ENCODE peak calls at places on chromosomes 13 and 19, in six cellular contexts. One of them, this sample, is unnamed.

GRCh38 chr19:47275866-47276461 is 1.3 kb downstream of the INAFM1 start:
- DNase-seq in H9: no peak
- DNase-seq in neuronal stem cell: no peak
- DNase-seq in IMR-90: peak
- DNase-seq in trophoblast cell: no peak
- DNase-seq in H1: no peak
- DNase-seq in this sample: peak

GRCh38 chr19:50515168-50515561 is 1.5 kb upstream of the ASPDH start:
- DNase-seq in IMR-90: no peak
- DNase-seq in neuronal stem cell: no peak
- DNase-seq in trophoblast cell: no peak
- DNase-seq in H9: no peak
- DNase-seq in H1: no peak
- DNase-seq in this sample: no peak

GRCh38 chr13:98068511-98068910 is 74.4 kb upstream of the FARP1 start:
- DNase-seq in H9: no peak
- DNase-seq in neuronal stem cell: no peak
- DNase-seq in IMR-90: no peak
- DNase-seq in H1: no peak
- DNase-seq in trophoblast cell: peak
- DNase-seq in this sample: no peak

GRCh38 chr13:23899555-23899954 is 2.3 kb upstream of the C1QTNF9B start:
- DNase-seq in H9: no peak
- DNase-seq in IMR-90: peak
- DNase-seq in trophoblast cell: peak
- DNase-seq in neuronal stem cell: no peak
- DNase-seq in H1: no peak
- DNase-seq in this sample: peak

GRCh38 chr13:101875717-101876393 is 423.4 kb downstream of the ITGBL1 start:
- DNase-seq in trophoblast cell: peak
- DNase-seq in H1: no peak
- DNase-seq in H9: no peak
- DNase-seq in IMR-90: peak
- DNase-seq in neuronal stem cell: no peak
- DNase-seq in this sample: peak

GRCh38 chr13:58302349-58302748 is 670.8 kb downstream of the PCDH17 start:
- DNase-seq in neuronal stem cell: no peak
- DNase-seq in IMR-90: no peak
- DNase-seq in trophoblast cell: no peak
- DNase-seq in H1: no peak
- DNase-seq in H9: no peak
- DNase-seq in this sample: no peak

GRCh38 chr13:25752957-25753540 is 298.8 kb downstream of the SHISA2 start:
- DNase-seq in H9: no peak
- DNase-seq in IMR-90: peak
- DNase-seq in trophoblast cell: no peak
- DNase-seq in neuronal stem cell: no peak
- DNase-seq in H1: no peak
- DNase-seq in this sample: peak

GRCh38 chr13:26656919-26657318 is 99.4 kb downstream of the WASF3 start:
- DNase-seq in H9: no peak
- DNase-seq in neuronal stem cell: peak
- DNase-seq in IMR-90: peak
- DNase-seq in H1: no peak
- DNase-seq in trophoblast cell: peak
- DNase-seq in this sample: peak

GRCh38 chr19:2428027-2428690 is 773 bp upstream of the TIMM13 start:
- DNase-seq in neuronal stem cell: no peak
- DNase-seq in IMR-90: peak
- DNase-seq in trophoblast cell: peak
- DNase-seq in H1: no peak
- DNase-seq in H9: peak
- DNase-seq in this sample: no peak

GRCh38 chr13:47251771-47252170 is 354.9 kb upstream of the HTR2A start:
- DNase-seq in trophoblast cell: no peak
- DNase-seq in IMR-90: no peak
- DNase-seq in H1: no peak
- DNase-seq in neuronal stem cell: no peak
- DNase-seq in H9: no peak
- DNase-seq in this sample: no peak

GRCh38 chr19:18436651-18437478 is 1.1 kb downstream of the ISYNA1 start:
- DNase-seq in neuronal stem cell: peak
- DNase-seq in IMR-90: peak
- DNase-seq in H1: no peak
- DNase-seq in H9: peak
- DNase-seq in trophoblast cell: peak
- DNase-seq in this sample: peak

GRCh38 chr13:27038323-27038722 is 133.3 kb downstream of the USP12 start:
- DNase-seq in neuronal stem cell: no peak
- DNase-seq in IMR-90: peak
- DNase-seq in H9: no peak
- DNase-seq in H1: no peak
- DNase-seq in trophoblast cell: peak
- DNase-seq in this sample: peak

GRCh38 chr13:33229446-33230177 is 55.9 kb downstream of the STARD13 start:
- DNase-seq in trophoblast cell: no peak
- DNase-seq in IMR-90: no peak
- DNase-seq in H1: no peak
- DNase-seq in neuronal stem cell: no peak
- DNase-seq in H9: no peak
- DNase-seq in this sample: peak

GRCh38 chr19:13156968-13157882 is 7.0 kb downstream of the IER2 start:
- DNase-seq in H9: no peak
- DNase-seq in neuronal stem cell: no peak
- DNase-seq in H1: no peak
- DNase-seq in trophoblast cell: peak
- DNase-seq in IMR-90: no peak
- DNase-seq in this sample: peak

GRCh38 chr13:30791354-30791921 is 56.1 kb downstream of the ALOX5AP start:
- DNase-seq in H1: no peak
- DNase-seq in neuronal stem cell: no peak
- DNase-seq in H9: no peak
- DNase-seq in trophoblast cell: no peak
- DNase-seq in IMR-90: peak
- DNase-seq in this sample: no peak

GRCh38 chr13:98839826-98840769 is 87.6 kb upstream of the SLC15A1 start:
- DNase-seq in neuronal stem cell: peak
- DNase-seq in trophoblast cell: peak
- DNase-seq in H1: peak
- DNase-seq in H9: peak
- DNase-seq in IMR-90: peak
- DNase-seq in this sample: peak

GRCh38 chr19:12974301-12975220 is 5.2 kb downstream of the DAND5 start:
- DNase-seq in trophoblast cell: no peak
- DNase-seq in H9: no peak
- DNase-seq in H1: no peak
- DNase-seq in neuronal stem cell: no peak
- DNase-seq in IMR-90: no peak
- DNase-seq in this sample: no peak

GRCh38 chr19:5170329-5170745 is 170.3 kb downstream of the PTPRS start:
- DNase-seq in IMR-90: no peak
- DNase-seq in neuronal stem cell: no peak
- DNase-seq in H9: peak
- DNase-seq in H1: no peak
- DNase-seq in trophoblast cell: peak
- DNase-seq in this sample: no peak

GRCh38 chr19:9128171-9128570 is 1.4 kb upstream of the OR7G3 start:
- DNase-seq in H1: no peak
- DNase-seq in trophoblast cell: no peak
- DNase-seq in H9: no peak
- DNase-seq in neuronal stem cell: no peak
- DNase-seq in IMR-90: peak
- DNase-seq in this sample: peak

GRCh38 chr13:66312312-66313087 is 917.6 kb downstream of the PCDH9 start:
- DNase-seq in neuronal stem cell: no peak
- DNase-seq in H9: no peak
- DNase-seq in IMR-90: peak
- DNase-seq in H1: no peak
- DNase-seq in trophoblast cell: no peak
- DNase-seq in this sample: peak

GRCh38 chr13:112838038-112838965 is 130.7 kb upstream of the MCF2L start:
- DNase-seq in neuronal stem cell: no peak
- DNase-seq in trophoblast cell: peak
- DNase-seq in H9: no peak
- DNase-seq in H1: no peak
- DNase-seq in IMR-90: no peak
- DNase-seq in this sample: no peak

GRCh38 chr19:35905178-35905727 is 2.8 kb downstream of the TYROBP start:
- DNase-seq in H1: no peak
- DNase-seq in IMR-90: peak
- DNase-seq in neuronal stem cell: no peak
- DNase-seq in trophoblast cell: no peak
- DNase-seq in H9: no peak
- DNase-seq in this sample: peak

GRCh38 chr19:56594783-56595547 is at the start of gene ZNF71:
- DNase-seq in neuronal stem cell: peak
- DNase-seq in trophoblast cell: peak
- DNase-seq in H1: peak
- DNase-seq in IMR-90: peak
- DNase-seq in H9: peak
- DNase-seq in this sample: peak

GRCh38 chr19:37227996-37228395 is 10.0 kb downstream of the ZNF383 start:
- DNase-seq in IMR-90: no peak
- DNase-seq in trophoblast cell: peak
- DNase-seq in H1: no peak
- DNase-seq in H9: peak
- DNase-seq in neuronal stem cell: no peak
- DNase-seq in this sample: no peak

GRCh38 chr13:98315466-98315865 is 138.4 kb upstream of the RNF113B start:
- DNase-seq in neuronal stem cell: no peak
- DNase-seq in H9: no peak
- DNase-seq in IMR-90: peak
- DNase-seq in trophoblast cell: peak
- DNase-seq in H1: no peak
- DNase-seq in this sample: peak

GRCh38 chr13:60229708-60230272 is 66.1 kb upstream of the DIAPH3 start:
- DNase-seq in H1: no peak
- DNase-seq in IMR-90: no peak
- DNase-seq in H9: no peak
- DNase-seq in neuronal stem cell: no peak
- DNase-seq in trophoblast cell: no peak
- DNase-seq in this sample: peak

GRCh38 chr19:14405758-14406644 is 13.1 kb downstream of the DDX39A start:
- DNase-seq in H1: peak
- DNase-seq in IMR-90: peak
- DNase-seq in H9: peak
- DNase-seq in neuronal stem cell: peak
- DNase-seq in trophoblast cell: peak
- DNase-seq in this sample: peak

GRCh38 chr19:37905936-37906867 is at the start of gene WDR87:
- DNase-seq in H1: peak
- DNase-seq in H9: peak
- DNase-seq in trophoblast cell: peak
- DNase-seq in neuronal stem cell: peak
- DNase-seq in IMR-90: no peak
- DNase-seq in this sample: no peak

DNA sequence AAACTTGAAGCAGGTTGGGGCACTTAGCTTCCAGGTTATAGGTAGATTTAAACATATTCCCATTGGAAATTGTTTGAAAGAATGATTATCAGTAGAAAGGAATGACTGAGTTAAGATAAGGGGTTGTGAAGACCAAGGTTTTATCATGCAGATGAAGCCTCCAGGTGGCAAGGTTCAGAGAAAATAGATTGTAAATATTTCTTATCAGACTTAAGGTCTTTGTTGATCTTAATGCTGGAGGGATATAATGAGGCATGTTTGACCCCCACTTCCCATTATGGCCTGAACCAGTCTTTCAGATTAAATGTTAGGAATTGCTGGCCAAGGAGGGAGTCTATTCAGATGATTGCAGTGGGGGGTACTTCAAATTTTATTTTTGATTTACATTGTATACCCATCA is 1486.5 kb upstream of the PRR20A start:
- DNase-seq in trophoblast cell: no peak
- DNase-seq in neuronal stem cell: no peak
- DNase-seq in IMR-90: no peak
- DNase-seq in H1: no peak
- DNase-seq in H9: no peak
- DNase-seq in this sample: no peak
- H4K8ac ChIP-seq in trophoblast cell: no peak
- H4K8ac ChIP-seq in neuronal stem cell: no peak
- H4K8ac ChIP-seq in IMR-90: no peak
- H4K8ac ChIP-seq in H1: no peak
- H4K8ac ChIP-seq in H9: no peak
- H4K8ac ChIP-seq in this sample: no peak

GRCh38 chr13:22041741-22042140 is 370.9 kb downstream of the FGF9 start:
- DNase-seq in neuronal stem cell: no peak
- DNase-seq in H1: no peak
- DNase-seq in trophoblast cell: no peak
- DNase-seq in H9: no peak
- DNase-seq in IMR-90: no peak
- DNase-seq in this sample: no peak
- H4K91ac ChIP-seq in neuronal stem cell: no peak
- H4K91ac ChIP-seq in H1: no peak
- H4K91ac ChIP-seq in trophoblast cell: no peak
- H4K91ac ChIP-seq in H9: no peak
- H4K91ac ChIP-seq in IMR-90: no peak
- H4K91ac ChIP-seq in this sample: no peak

GRCh38 chr19:17393914-17394313 is at the start of gene CCDC194:
- DNase-seq in neuronal stem cell: no peak
- DNase-seq in IMR-90: no peak
- DNase-seq in trophoblast cell: no peak
- DNase-seq in H1: no peak
- DNase-seq in H9: no peak
- DNase-seq in this sample: no peak

GRCh38 chr19:17389288-17389687 is 4.7 kb downstream of the CCDC194 start:
- DNase-seq in trophoblast cell: no peak
- DNase-seq in H1: no peak
- DNase-seq in neuronal stem cell: no peak
- DNase-seq in H9: no peak
- DNase-seq in IMR-90: no peak
- DNase-seq in this sample: no peak

GRCh38 chr19:17389957-17390664 is 3.9 kb downstream of the CCDC194 start:
- DNase-seq in IMR-90: no peak
- DNase-seq in neuronal stem cell: no peak
- DNase-seq in trophoblast cell: no peak
- DNase-seq in H1: no peak
- DNase-seq in H9: no peak
- DNase-seq in this sample: no peak

GRCh38 chr19:17390665-17391370 is 3.2 kb downstream of the CCDC194 start:
- DNase-seq in IMR-90: peak
- DNase-seq in neuronal stem cell: peak
- DNase-seq in trophoblast cell: peak
- DNase-seq in H1: peak
- DNase-seq in H9: peak
- DNase-seq in this sample: peak

GRCh38 chr19:17391371-17392151 is 2.4 kb downstream of the CCDC194 start:
- DNase-seq in neuronal stem cell: no peak
- DNase-seq in trophoblast cell: no peak
- DNase-seq in H9: peak
- DNase-seq in IMR-90: no peak
- DNase-seq in H1: no peak
- DNase-seq in this sample: no peak
- H2AFZ ChIP-seq in neuronal stem cell: peak
- H2AFZ ChIP-seq in trophoblast cell: peak
- H2AFZ ChIP-seq in H9: no peak
- H2AFZ ChIP-seq in IMR-90: peak
- H2AFZ ChIP-seq in H1: peak
- H2AFZ ChIP-seq in this sample: peak

GRCh38 chr13:22002893-22003292 is 332.0 kb downstream of the FGF9 start:
- DNase-seq in IMR-90: no peak
- DNase-seq in H1: no peak
- DNase-seq in H9: no peak
- DNase-seq in neuronal stem cell: no peak
- DNase-seq in trophoblast cell: no peak
- DNase-seq in this sample: no peak
- H4K8ac ChIP-seq in IMR-90: no peak
- H4K8ac ChIP-seq in H1: no peak
- H4K8ac ChIP-seq in H9: no peak
- H4K8ac ChIP-seq in neuronal stem cell: no peak
- H4K8ac ChIP-seq in trophoblast cell: no peak
- H4K8ac ChIP-seq in this sample: no peak